ENCODE peak calls at places on chromosomes 16 and 17, in ten cellular contexts. U is body of pancreas, E is prostate gland, Q is heart right ventricle, J is ascending aorta, Y is K562, P is aorta, W is endodermal cell, K is right atrium auricular region, R is stomach. Z is an unnamed sample.

GRCh38 chr16:22232277-22233049 is 26.4 kb downstream of the EEF2K start:
- DNase-seq in U (peak; percentile 85), E (peak; percentile 78), Q (no peak), J (no peak), Y (no peak), P (no peak), W (no peak), K (no peak), R (peak; percentile 90), Z (no peak)

GRCh38 chr16:4293822-4294457 is 21.1 kb upstream of the TFAP4 start:
- DNase-seq in U (no peak), E (peak; percentile 64), Q (peak; percentile 51), J (no peak), Y (peak; percentile 9), P (peak; percentile 76), W (peak; percentile 93), K (peak; percentile 67), R (peak; percentile 58), Z (peak; percentile 91)

GRCh38 chr16:56688762-56689161 is 6.5 kb downstream of the MT1X start:
- DNase-seq in U (no peak), E (no peak), Q (no peak), J (no peak), Y (no peak), P (no peak), W (no peak), K (no peak), R (no peak), Z (no peak)

GRCh38 chr16:88866151-88866920 is at the start of gene PABPN1L:
- DNase-seq in U (no peak), E (no peak), Q (no peak), J (no peak), Y (no peak), P (no peak), W (no peak), K (no peak), R (no peak), Z (no peak)

GRCh38 chr17:82399030-82399429 is 19.1 kb upstream of the HEXD start:
- DNase-seq in U (no peak), E (no peak), Q (no peak), J (no peak), Y (no peak), P (peak; percentile 83), W (no peak), K (no peak), R (no peak), Z (peak; percentile 55)

GRCh38 chr17:63809970-63810369 is 17.3 kb upstream of the PSMC5 start:
- DNase-seq in U (no peak), E (no peak), Q (no peak), J (no peak), Y (no peak), P (no peak), W (no peak), K (no peak), R (no peak), Z (no peak)

GRCh38 chr16:30032083-30032819 is 1.2 kb upstream of the TLCD3B start:
- DNase-seq in U (peak; percentile 37), E (no peak), Q (no peak), J (no peak), Y (peak; percentile 70), P (no peak), W (peak; percentile 93), K (peak; percentile 65), R (peak; percentile 48), Z (peak; percentile 71)

GRCh38 chr16:70163596-70163995 is 10.0 kb upstream of the CLEC18C start:
- DNase-seq in U (no peak), E (no peak), Q (no peak), J (no peak), Y (no peak), P (peak; percentile 40), W (no peak), K (no peak), R (no peak), Z (no peak)

GRCh38 chr16:81189100-81189664 is 49.3 kb upstream of the BCO1 start:
- DNase-seq in U (peak; percentile 61), E (no peak), Q (peak; percentile 82), J (no peak), Y (no peak), P (peak; percentile 88), W (no peak), K (peak; percentile 89), R (peak; percentile 69), Z (peak; percentile 65)

GRCh38 chr17:28371245-28372202 is at the start of gene SARM1:
- DNase-seq in U (peak; percentile 63), E (peak; percentile 40), Q (peak; percentile 90), J (peak; percentile 54), Y (peak; percentile 92), P (peak; percentile 93), W (peak; percentile 100), K (peak; percentile 76), R (peak; percentile 65), Z (peak; percentile 97)

GRCh38 chr17:32006957-32007462 is at the start of gene LRRC37B:
- DNase-seq in U (peak; percentile 89), E (peak; percentile 89), Q (peak; percentile 90), J (peak; percentile 51), Y (peak; percentile 83), P (peak; percentile 91), W (peak; percentile 99), K (peak; percentile 88), R (peak; percentile 91), Z (peak; percentile 90)

DNA sequence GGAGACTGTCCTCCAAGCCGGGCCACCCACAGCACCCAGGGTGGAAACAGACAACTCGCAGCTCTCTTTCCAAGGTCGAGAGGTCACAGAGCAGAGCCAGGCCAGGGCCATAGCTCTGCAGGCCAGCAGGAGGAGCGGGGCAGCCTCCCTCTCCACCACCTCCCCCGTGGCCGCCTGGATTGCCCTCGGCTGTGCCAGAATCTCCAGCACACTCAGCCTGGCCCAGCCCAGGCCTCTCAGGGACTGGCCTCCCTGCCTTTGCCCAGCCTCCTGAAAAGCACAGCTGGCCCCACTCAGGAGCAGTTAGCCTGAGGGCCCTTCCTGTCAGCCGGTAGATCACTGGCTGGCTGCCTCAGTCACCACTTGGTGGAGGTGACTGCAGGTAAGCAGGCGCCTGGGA is 85.8 kb upstream of the SEC14L1 start:
- DNase-seq in U (no peak), E (no peak), Q (no peak), J (no peak), Y (no peak), P (no peak), W (peak; percentile 77), K (no peak), R (no peak), Z (no peak)
- H3K27me3 ChIP-seq in U (no peaks in the 10 kb centered on the region), E (no peaks in the 10 kb centered on the region), Q (peaks cover 69% of the 10 kb centered on the region), J (peaks cover 6% of the 10 kb centered on the region), Y (peaks cover 75% of the 10 kb centered on the region), P (no peaks in the 10 kb centered on the region), W (no peaks in the 10 kb centered on the region), K (no peaks in the 10 kb centered on the region), R (peaks cover 28% of the 10 kb centered on the region), Z (no peaks in the 10 kb centered on the region)

DNA sequence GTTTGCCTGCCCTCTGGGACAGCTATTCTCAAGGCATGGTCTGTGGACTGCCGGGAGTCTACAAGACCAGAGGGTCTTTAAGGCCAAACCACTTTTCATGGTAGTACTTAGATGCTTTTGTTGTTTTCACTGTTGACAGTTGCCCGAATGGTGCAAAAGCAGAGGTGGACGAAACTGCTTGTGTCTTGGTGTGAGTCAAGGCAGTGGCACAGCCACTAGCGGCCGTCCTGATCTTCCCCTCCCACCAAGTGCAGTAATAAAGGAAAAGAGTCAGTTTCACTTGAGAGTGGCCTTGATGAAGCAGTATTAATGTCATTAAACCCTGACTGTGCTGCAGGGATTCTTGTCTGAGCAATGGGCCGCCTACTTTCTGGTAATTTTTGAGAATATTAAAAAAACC is 109.1 kb downstream of the PRKCA start:
- DNase-seq in U (no peak), E (no peak), Q (no peak), J (no peak), Y (no peak), P (no peak), W (no peak), K (no peak), R (no peak), Z (no peak)
- H3K4me1 ChIP-seq in U (peaks cover 31% of the 10 kb centered on the region), E (no peaks in the 10 kb centered on the region), Q (no peaks in the 10 kb centered on the region), J (no peaks in the 10 kb centered on the region), Y (peaks cover 6% of the 10 kb centered on the region), P (no peaks in the 10 kb centered on the region), W (peaks cover under 1% of the 10 kb centered on the region), K (no peaks in the 10 kb centered on the region), R (peaks cover 69% of the 10 kb centered on the region), Z (peaks cover 7% of the 10 kb centered on the region)

DNA sequence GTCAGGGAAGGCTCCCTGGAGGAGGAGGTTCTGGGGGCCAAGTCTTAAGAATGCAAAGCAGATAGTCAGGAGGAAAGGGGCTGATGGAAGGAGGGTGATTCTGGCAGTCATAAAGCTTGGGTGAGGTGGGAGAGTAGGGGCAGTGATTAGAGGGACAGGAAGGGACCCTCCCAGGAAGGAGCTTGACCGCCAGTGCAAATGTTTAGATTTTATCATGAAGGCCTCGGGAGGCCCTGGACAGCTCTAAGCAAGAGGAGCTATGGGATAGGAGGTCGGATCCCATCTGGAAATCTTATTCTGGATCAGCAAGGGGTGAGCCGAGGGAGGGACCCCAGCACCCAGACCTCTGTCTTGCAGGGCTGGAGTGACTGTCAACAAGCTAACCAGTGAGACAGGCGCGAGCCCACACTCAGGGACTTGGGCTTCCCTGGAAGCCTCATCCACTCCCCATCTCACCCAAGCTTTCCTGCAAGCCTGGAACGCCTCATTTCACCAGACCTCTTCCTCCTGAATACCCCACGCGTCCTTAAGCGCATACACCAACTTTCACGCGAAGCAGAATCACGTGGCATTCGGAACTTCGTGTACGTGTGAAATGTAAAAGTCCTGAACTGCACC is 52.0 kb upstream of the CBX4 start:
- DNase-seq in U (no peak), E (no peak), Q (no peak), J (no peak), Y (no peak), P (no peak), W (no peak), K (no peak), R (no peak), Z (no peak)
- H3K27me3 ChIP-seq in U (no peaks in the 10 kb centered on the region), E (no peaks in the 10 kb centered on the region), Q (peaks cover 31% of the 10 kb centered on the region), J (no peaks in the 10 kb centered on the region), Y (peaks cover 59% of the 10 kb centered on the region), P (no peaks in the 10 kb centered on the region), W (no peaks in the 10 kb centered on the region), K (no peaks in the 10 kb centered on the region), R (peaks cover 12% of the 10 kb centered on the region), Z (no peaks in the 10 kb centered on the region)

DNA sequence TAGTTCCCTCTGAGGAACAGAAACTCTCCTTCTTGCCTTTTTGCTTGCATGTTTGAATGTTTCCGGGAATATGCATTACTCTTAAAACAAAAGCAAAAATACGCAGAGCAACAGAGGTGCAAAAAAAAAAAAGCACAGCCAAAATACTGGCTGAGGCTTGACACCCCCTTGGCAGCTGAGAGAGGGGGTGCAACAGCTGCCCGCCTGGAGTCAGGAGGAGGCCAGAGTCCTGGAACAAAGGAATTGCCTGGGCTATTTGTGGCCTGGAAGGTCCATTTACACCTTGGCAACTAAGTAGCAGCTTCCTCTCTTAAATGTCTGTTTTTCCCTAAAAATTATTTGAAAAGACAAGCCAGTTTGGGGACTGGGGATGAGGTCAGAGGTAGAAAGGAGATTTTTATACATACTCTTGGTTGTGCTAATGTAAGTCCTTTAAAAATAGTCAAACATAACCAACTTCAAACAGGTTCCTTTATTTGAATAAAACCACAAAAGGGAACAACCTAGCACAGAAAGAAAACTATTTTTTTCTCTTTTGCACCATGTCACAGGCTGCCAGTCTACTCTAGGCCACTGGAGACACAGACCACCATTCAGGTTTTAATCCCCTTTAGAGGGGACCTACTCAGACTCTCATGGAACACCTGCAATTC is 19.5 kb downstream of the USP7 start:
- DNase-seq in U (no peak), E (no peak), Q (no peak), J (no peak), Y (no peak), P (no peak), W (peak; percentile 50), K (no peak), R (no peak), Z (no peak)
- H3K4me1 ChIP-seq in U (peaks cover 75% of the 10 kb centered on the region), E (no peaks in the 10 kb centered on the region), Q (peaks cover 87% of the 10 kb centered on the region), J (peaks cover 10% of the 10 kb centered on the region), Y (peaks cover 15% of the 10 kb centered on the region), P (no peaks in the 10 kb centered on the region), W (peaks cover 3% of the 10 kb centered on the region), K (no peaks in the 10 kb centered on the region), R (peaks cover 98% of the 10 kb centered on the region), Z (peaks cover 11% of the 10 kb centered on the region)